ENCODE peak calls at places on chromosome 15, in five cellular contexts. One of them, this sample, is unnamed. For H3K27me3, the result is how much of the 10 kb centered on the place peaks cover.

GRCh38 chr15:85356276-85356675 is 24.1 kb upstream of the AKAP13 start:
- DNase-seq in H7: no peak
- DNase-seq in AG04450: no peak
- DNase-seq in foreskin keratinocyte: no peak
- DNase-seq in H9: no peak
- DNase-seq in this sample: no peak

GRCh38 chr15:94951538-94951937 is 720.2 kb downstream of the MCTP2 start:
- DNase-seq in H7: no peak
- DNase-seq in H9: no peak
- DNase-seq in foreskin keratinocyte: no peak
- DNase-seq in AG04450: no peak
- DNase-seq in this sample: no peak

GRCh38 chr15:45795487-45796069 is 160.7 kb downstream of the SQOR start:
- DNase-seq in foreskin keratinocyte: no peak
- DNase-seq in H7: peak
- DNase-seq in AG04450: no peak
- DNase-seq in H9: peak
- DNase-seq in this sample: peak

GRCh38 chr15:74208496-74208895 is 5.9 kb upstream of the STRA6 start:
- DNase-seq in H7: no peak
- DNase-seq in foreskin keratinocyte: no peak
- DNase-seq in AG04450: no peak
- DNase-seq in H9: no peak
- DNase-seq in this sample: no peak

GRCh38 chr15:74725241-74725774 is at the start of gene CYP1A1:
- DNase-seq in foreskin keratinocyte: no peak
- DNase-seq in H9: peak
- DNase-seq in H7: peak
- DNase-seq in AG04450: no peak
- DNase-seq in this sample: peak

GRCh38 chr15:95887666-95888480 is 442.6 kb upstream of the NR2F2 start:
- DNase-seq in AG04450: no peak
- DNase-seq in foreskin keratinocyte: peak
- DNase-seq in H9: no peak
- DNase-seq in H7: no peak
- DNase-seq in this sample: no peak

GRCh38 chr15:38521316-38521715 is 43.3 kb downstream of the RASGRP1 start:
- DNase-seq in H9: no peak
- DNase-seq in AG04450: no peak
- DNase-seq in foreskin keratinocyte: no peak
- DNase-seq in H7: no peak
- DNase-seq in this sample: no peak

GRCh38 chr15:25763206-25763880 is 99.8 kb downstream of the ATP10A start:
- DNase-seq in H7: no peak
- DNase-seq in H9: no peak
- DNase-seq in foreskin keratinocyte: no peak
- DNase-seq in AG04450: no peak
- DNase-seq in this sample: no peak

GRCh38 chr15:50219820-50220219 is 37.8 kb downstream of the SLC27A2 start:
- DNase-seq in AG04450: no peak
- DNase-seq in H7: no peak
- DNase-seq in H9: no peak
- DNase-seq in foreskin keratinocyte: peak
- DNase-seq in this sample: no peak

GRCh38 chr15:94671845-94672524 is 440.6 kb downstream of the MCTP2 start:
- DNase-seq in foreskin keratinocyte: no peak
- DNase-seq in AG04450: peak
- DNase-seq in H7: peak
- DNase-seq in H9: peak
- DNase-seq in this sample: peak

GRCh38 chr15:96043586-96044171 is 286.8 kb upstream of the NR2F2 start:
- DNase-seq in H7: no peak
- DNase-seq in foreskin keratinocyte: no peak
- DNase-seq in AG04450: no peak
- DNase-seq in H9: no peak
- DNase-seq in this sample: peak

GRCh38 chr15:72222433-72222832 is 8.6 kb downstream of the PKM start:
- DNase-seq in H9: no peak
- DNase-seq in foreskin keratinocyte: peak
- DNase-seq in AG04450: no peak
- DNase-seq in H7: no peak
- DNase-seq in this sample: no peak

GRCh38 chr15:70806992-70807712 is 43.8 kb upstream of the UACA start:
- DNase-seq in H9: no peak
- DNase-seq in AG04450: no peak
- DNase-seq in H7: no peak
- DNase-seq in foreskin keratinocyte: no peak
- DNase-seq in this sample: no peak

DNA sequence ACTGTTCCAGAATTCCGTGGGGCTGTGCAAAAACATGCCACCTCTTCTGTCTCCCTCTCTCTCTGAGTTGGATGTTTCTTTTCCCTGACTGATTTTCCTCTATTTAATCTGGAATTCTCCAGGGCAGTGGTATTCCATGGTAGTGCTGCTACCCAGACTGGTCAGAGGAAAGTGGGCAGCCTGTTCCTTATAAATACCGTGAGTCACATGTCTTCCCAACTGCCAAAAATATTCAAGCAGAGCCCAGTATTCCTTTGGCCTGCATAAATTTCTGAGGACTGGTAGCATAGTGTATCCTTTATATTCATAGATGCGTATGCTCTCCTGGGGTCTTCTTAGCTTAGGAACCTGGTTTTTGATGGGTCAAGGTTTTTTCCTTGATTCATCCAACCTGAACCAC is 40.9 kb downstream of the CEMIP start:
- DNase-seq in H7: no peak
- DNase-seq in foreskin keratinocyte: no peak
- DNase-seq in AG04450: no peak
- DNase-seq in H9: no peak
- DNase-seq in this sample: no peak
- H3K27me3 ChIP-seq in H7: under half
- H3K27me3 ChIP-seq in foreskin keratinocyte: under half
- H3K27me3 ChIP-seq in AG04450: under half
- H3K27me3 ChIP-seq in H9: under half
- H3K27me3 ChIP-seq in this sample: under half

GRCh38 chr15:41513282-41514227 is at the start of gene LTK:
- DNase-seq in H9: peak
- DNase-seq in foreskin keratinocyte: no peak
- DNase-seq in AG04450: no peak
- DNase-seq in H7: peak
- DNase-seq in this sample: peak

GRCh38 chr15:41510728-41511127 is 2.9 kb downstream of the LTK start:
- DNase-seq in H7: no peak
- DNase-seq in AG04450: no peak
- DNase-seq in H9: no peak
- DNase-seq in foreskin keratinocyte: no peak
- DNase-seq in this sample: peak

GRCh38 chr15:41511331-41512077 is 2.1 kb downstream of the LTK start:
- DNase-seq in foreskin keratinocyte: no peak
- DNase-seq in H7: peak
- DNase-seq in AG04450: no peak
- DNase-seq in H9: peak
- DNase-seq in this sample: peak

GRCh38 chr15:41512512-41513281 is 930 bp downstream of the LTK start:
- DNase-seq in foreskin keratinocyte: no peak
- DNase-seq in H7: peak
- DNase-seq in AG04450: no peak
- DNase-seq in H9: no peak
- DNase-seq in this sample: peak

DNA sequence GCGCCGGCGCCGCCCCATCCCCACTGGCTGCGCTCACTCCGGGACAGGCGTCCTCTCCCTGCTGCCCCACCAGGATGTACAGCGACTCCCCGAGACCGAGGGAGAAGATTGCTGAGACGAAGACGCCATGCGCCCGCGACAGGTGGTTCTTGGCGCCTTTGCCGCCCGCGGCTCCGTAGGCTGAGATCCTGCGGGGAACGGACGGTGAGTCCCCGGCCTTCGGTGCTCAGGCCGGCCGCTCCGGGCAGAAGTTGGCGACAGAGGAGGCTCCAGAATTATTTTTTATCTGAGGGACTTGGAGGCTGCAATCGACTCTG is 1.6 kb downstream of the LTK start:
- DNase-seq in H7: no peak
- DNase-seq in AG04450: no peak
- DNase-seq in H9: no peak
- DNase-seq in foreskin keratinocyte: no peak
- DNase-seq in this sample: no peak
- H3K27me3 ChIP-seq in H7: half or more
- H3K27me3 ChIP-seq in AG04450: under half
- H3K27me3 ChIP-seq in H9: under half
- H3K27me3 ChIP-seq in foreskin keratinocyte: half or more
- H3K27me3 ChIP-seq in this sample: half or more

DNA sequence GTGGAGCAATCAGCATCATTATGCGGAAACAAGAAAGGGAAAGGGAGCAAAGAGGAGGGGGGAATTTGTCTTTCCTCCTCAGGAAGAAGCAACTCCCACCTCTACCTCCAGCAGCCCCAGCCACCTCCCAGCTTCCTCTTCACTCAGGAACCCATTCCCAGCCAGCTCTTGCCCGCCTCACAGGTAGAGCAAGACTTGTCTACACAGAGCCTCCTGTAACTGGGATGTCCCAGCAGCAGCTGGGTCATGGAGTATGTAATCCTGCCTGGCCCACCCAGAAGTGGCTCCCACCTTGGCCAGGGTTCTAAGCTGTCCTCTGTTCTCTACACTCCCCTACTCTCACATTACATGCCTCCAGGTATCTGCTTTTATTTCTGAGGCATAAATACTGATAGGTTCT is 14.0 kb downstream of the IGDCC3 start:
- DNase-seq in AG04450: no peak
- DNase-seq in H7: no peak
- DNase-seq in foreskin keratinocyte: no peak
- DNase-seq in H9: no peak
- DNase-seq in this sample: no peak
- H3K27me3 ChIP-seq in AG04450: under half
- H3K27me3 ChIP-seq in H7: under half
- H3K27me3 ChIP-seq in foreskin keratinocyte: under half
- H3K27me3 ChIP-seq in H9: under half
- H3K27me3 ChIP-seq in this sample: under half

GRCh38 chr15:43873651-43874050 is 46.8 kb downstream of the WDR76 start:
- DNase-seq in AG04450: no peak
- DNase-seq in foreskin keratinocyte: no peak
- DNase-seq in H7: no peak
- DNase-seq in H9: no peak
- DNase-seq in this sample: no peak

GRCh38 chr15:43877371-43877770 is 50.6 kb downstream of the WDR76 start:
- DNase-seq in AG04450: no peak
- DNase-seq in foreskin keratinocyte: no peak
- DNase-seq in H9: no peak
- DNase-seq in H7: no peak
- DNase-seq in this sample: no peak

GRCh38 chr15:43878466-43878865 is 51.7 kb downstream of the WDR76 start:
- DNase-seq in H7: no peak
- DNase-seq in foreskin keratinocyte: no peak
- DNase-seq in H9: no peak
- DNase-seq in AG04450: no peak
- DNase-seq in this sample: no peak

GRCh38 chr15:43879386-43880355 is 52.9 kb downstream of the WDR76 start:
- DNase-seq in H7: no peak
- DNase-seq in AG04450: no peak
- DNase-seq in H9: no peak
- DNase-seq in foreskin keratinocyte: no peak
- DNase-seq in this sample: no peak

DNA sequence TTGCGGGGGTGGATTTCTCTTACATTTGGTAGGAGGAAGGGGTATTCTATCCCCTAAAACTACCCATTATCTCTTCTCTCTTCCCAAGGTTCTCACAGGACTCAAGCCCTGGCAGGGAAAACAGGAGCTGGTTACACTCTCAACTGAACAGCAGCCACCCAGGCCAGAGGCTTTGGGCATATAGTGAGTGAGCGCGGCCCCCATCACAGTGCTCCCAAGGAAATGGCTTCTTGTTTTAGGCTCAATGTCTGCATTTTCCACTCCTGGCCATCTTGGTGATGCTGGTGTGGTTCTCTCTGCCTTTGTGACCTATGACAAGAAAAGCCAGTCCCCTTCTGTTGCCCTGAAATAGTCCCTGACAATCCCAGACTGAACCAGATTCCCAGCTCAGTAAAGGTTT is 50.1 kb downstream of the WDR76 start:
- DNase-seq in H7: no peak
- DNase-seq in H9: no peak
- DNase-seq in AG04450: no peak
- DNase-seq in foreskin keratinocyte: no peak
- DNase-seq in this sample: no peak
- H3K27me3 ChIP-seq in H7: under half
- H3K27me3 ChIP-seq in H9: under half
- H3K27me3 ChIP-seq in AG04450: under half
- H3K27me3 ChIP-seq in foreskin keratinocyte: under half
- H3K27me3 ChIP-seq in this sample: under half

GRCh38 chr15:51750186-51750585 is 1.2 kb upstream of the TMOD2 start:
- DNase-seq in H9: no peak
- DNase-seq in AG04450: no peak
- DNase-seq in H7: no peak
- DNase-seq in foreskin keratinocyte: no peak
- DNase-seq in this sample: no peak
- H3K27me3 ChIP-seq in H9: under half
- H3K27me3 ChIP-seq in AG04450: under half
- H3K27me3 ChIP-seq in H7: under half
- H3K27me3 ChIP-seq in foreskin keratinocyte: under half
- H3K27me3 ChIP-seq in this sample: half or more

GRCh38 chr15:79067434-79067833 is 23.1 kb downstream of the RASGRF1 start:
- DNase-seq in foreskin keratinocyte: no peak
- DNase-seq in H9: no peak
- DNase-seq in H7: no peak
- DNase-seq in AG04450: no peak
- DNase-seq in this sample: no peak
- H3K27me3 ChIP-seq in foreskin keratinocyte: under half
- H3K27me3 ChIP-seq in H9: under half
- H3K27me3 ChIP-seq in H7: under half
- H3K27me3 ChIP-seq in AG04450: under half
- H3K27me3 ChIP-seq in this sample: under half

GRCh38 chr15:59590027-59590426 is 21.6 kb upstream of the GCNT3 start:
- DNase-seq in H9: no peak
- DNase-seq in foreskin keratinocyte: no peak
- DNase-seq in AG04450: no peak
- DNase-seq in H7: no peak
- DNase-seq in this sample: no peak

GRCh38 chr15:59594991-59595390 is 16.6 kb upstream of the GCNT3 start:
- DNase-seq in H9: no peak
- DNase-seq in foreskin keratinocyte: no peak
- DNase-seq in H7: no peak
- DNase-seq in AG04450: no peak
- DNase-seq in this sample: no peak

GRCh38 chr15:59595434-59595915 is 16.1 kb upstream of the GCNT3 start:
- DNase-seq in H7: no peak
- DNase-seq in AG04450: no peak
- DNase-seq in foreskin keratinocyte: no peak
- DNase-seq in H9: no peak
- DNase-seq in this sample: no peak

GRCh38 chr15:59594493-59594942 is 17.1 kb upstream of the GCNT3 start:
- DNase-seq in H7: no peak
- DNase-seq in AG04450: peak
- DNase-seq in foreskin keratinocyte: peak
- DNase-seq in H9: no peak
- DNase-seq in this sample: no peak

GRCh38 chr15:59591372-59591771 is 20.2 kb upstream of the GCNT3 start:
- DNase-seq in foreskin keratinocyte: no peak
- DNase-seq in H7: no peak
- DNase-seq in H9: no peak
- DNase-seq in AG04450: no peak
- DNase-seq in this sample: no peak
- H3K27me3 ChIP-seq in foreskin keratinocyte: under half
- H3K27me3 ChIP-seq in H7: under half
- H3K27me3 ChIP-seq in H9: under half
- H3K27me3 ChIP-seq in AG04450: under half
- H3K27me3 ChIP-seq in this sample: under half

GRCh38 chr15:34490421-34491193 is 53.0 kb upstream of the GOLGA8A start:
- DNase-seq in AG04450: no peak
- DNase-seq in H7: peak
- DNase-seq in H9: peak
- DNase-seq in foreskin keratinocyte: no peak
- DNase-seq in this sample: peak
- H3K27me3 ChIP-seq in AG04450: under half
- H3K27me3 ChIP-seq in H7: half or more
- H3K27me3 ChIP-seq in H9: under half
- H3K27me3 ChIP-seq in foreskin keratinocyte: half or more
- H3K27me3 ChIP-seq in this sample: half or more

This sample was measured in neural progenitor cell.